ENCODE peak calls at places on chromosomes 1 and 21, in four cellular contexts. K is AG04450, L is NCI-H1092 treated with DMSO at 0.1 percent for 48 hours, F is T-helper 9 cell. H is an unnamed sample.

GRCh38 chr1:201925961-201926585 is 20.3 kb downstream of the LMOD1 start:
- DNase-seq in K (no peak), L (no peak), F (no peak), H (no peak)

GRCh38 chr1:229905031-229905545 is 161.9 kb upstream of the GALNT2 start:
- DNase-seq in K (no peak), L (no peak), F (no peak), H (no peak)

GRCh38 chr1:41240806-41241747 is 1.0 kb downstream of the SCMH1 start:
- DNase-seq in K (no peak), L (no peak), F (peak; percentile 6), H (peak; percentile 73)

GRCh38 chr1:183912265-183912886 is 107.5 kb downstream of the RGL1 start:
- DNase-seq in K (no peak), L (no peak), F (no peak), H (no peak)

GRCh38 chr21:44329086-44329889 is 9.9 kb downstream of the CFAP410 start:
- DNase-seq in K (no peak), L (no peak), F (no peak), H (no peak)

GRCh38 chr1:163406787-163407186 is 85.0 kb downstream of the NUF2 start:
- DNase-seq in K (no peak), L (peak; percentile 99), F (no peak), H (no peak)

GRCh38 chr1:160789702-160790611 is 6.0 kb upstream of the LY9 start:
- DNase-seq in K (no peak), L (no peak), F (no peak), H (no peak)

GRCh38 chr1:154170547-154171221 is 15.8 kb upstream of the NUP210L start:
- DNase-seq in K (no peak), L (no peak), F (no peak), H (no peak)

GRCh38 chr1:84013708-84014107 is 14.8 kb upstream of the TTLL7 start:
- DNase-seq in K (no peak), L (no peak), F (no peak), H (no peak)

GRCh38 chr1:9871707-9872425 is 38.2 kb downstream of the CTNNBIP1 start:
- DNase-seq in K (no peak), L (no peak), F (no peak), H (no peak)

GRCh38 chr1:219119839-219120238 is 53.8 kb upstream of the LYPLAL1 start:
- DNase-seq in K (no peak), L (no peak), F (no peak), H (no peak)

GRCh38 chr1:56516539-56517252 is 62.7 kb downstream of the PLPP3 start:
- DNase-seq in K (no peak), L (no peak), F (no peak), H (no peak)

GRCh38 chr1:22952694-22953391 is 19.8 kb downstream of the LACTBL1 start:
- DNase-seq in K (no peak), L (no peak), F (no peak), H (no peak)

GRCh38 chr1:62234709-62235108 is 40.1 kb downstream of the L1TD1 start:
- DNase-seq in K (no peak), L (no peak), F (no peak), H (no peak)

GRCh38 chr1:84574936-84575335 is 696 bp upstream of the CTBS start:
- DNase-seq in K (no peak), L (peak; percentile 11), F (no peak), H (no peak)

GRCh38 chr1:22437573-22437972 is 14.1 kb upstream of the ZBTB40 start:
- DNase-seq in K (no peak), L (no peak), F (no peak), H (no peak)

GRCh38 chr1:171935664-171936063 is 94.4 kb downstream of the DNM3 start:
- DNase-seq in K (no peak), L (no peak), F (no peak), H (no peak)

GRCh38 chr1:64161347-64162080 is 41.9 kb upstream of the UBE2U start:
- DNase-seq in K (no peak), L (no peak), F (no peak), H (no peak)

GRCh38 chr21:34336756-34337391 is 26.9 kb upstream of the KCNE2 start:
- DNase-seq in K (peak; percentile 65), L (no peak), F (no peak), H (no peak)

GRCh38 chr1:37765937-37766664 is 1.2 kb upstream of the EPHA10 start:
- DNase-seq in K (no peak), L (peak; percentile 20), F (no peak), H (no peak)

GRCh38 chr1:42295816-42296215 is 39.2 kb downstream of the FOXJ3 start:
- DNase-seq in K (no peak), L (no peak), F (no peak), H (no peak)

GRCh38 chr1:119784127-119784781 is 15.5 kb upstream of the HMGCS2 start:
- DNase-seq in K (no peak), L (no peak), F (no peak), H (no peak)

GRCh38 chr1:167661527-167662436 is 31.8 kb downstream of the RCSD1 start:
- DNase-seq in K (peak; percentile 79), L (no peak), F (no peak), H (no peak)

GRCh38 chr1:28601696-28602095 is 9.6 kb downstream of the RAB42 start:
- DNase-seq in K (peak; percentile 78), L (no peak), F (no peak), H (no peak)

GRCh38 chr1:174021611-174022079 is 512 bp downstream of the RC3H1 start:
- DNase-seq in K (no peak), L (peak; percentile 68), F (peak; percentile 25), H (peak; percentile 61)

GRCh38 chr1:84847253-84848247 is 45.5 kb downstream of the LPAR3 start:
- DNase-seq in K (peak; percentile 89), L (peak; percentile 98), F (no peak), H (no peak)

GRCh38 chr1:25568090-25568833 is 24.9 kb downstream of the LDLRAP1 start:
- DNase-seq in K (no peak), L (no peak), F (no peak), H (no peak)

GRCh38 chr1:13628218-13628617 is 44.6 kb downstream of the PDPN start:
- DNase-seq in K (no peak), L (no peak), F (no peak), H (no peak)

GRCh38 chr1:23111600-23112535 is 56.8 kb downstream of the LUZP1 start:
- DNase-seq in K (no peak), L (no peak), F (no peak), H (no peak)

GRCh38 chr1:54190526-54190925 is 9.3 kb downstream of the CYB5RL start:
- DNase-seq in K (no peak), L (no peak), F (no peak), H (no peak)

GRCh38 chr1:12126781-12127180 is 40.0 kb upstream of the TNFRSF1B start:
- DNase-seq in K (no peak), L (no peak), F (no peak), H (peak; percentile 44)

H was measured in natural killer cell treated with Interleukin-12 subunit alpha and Interleukin-12 subunit beta and Interleukin-15 and Interleukin-18, amount 100 ng/mL, for 72 hours.